ENCODE peak calls at places on chromosomes 7 and 10, in five cellular contexts. N is keratinocyte, H is kidney, S is HAP-1, B is HCT116. M is an unnamed sample. For H3K4me1, the result is how much of the 10 kb centered on the place peaks cover.

GRCh38 chr10:115706482-115707076 is 566.4 kb downstream of the GFRA1 start:
- DNase-seq in S (peak), N (no peak), B (peak), H (no peak), M (peak)

GRCh38 chr7:111486472-111487142 is 75.7 kb downstream of the IMMP2L start:
- DNase-seq in S (peak), H (no peak), N (no peak), B (peak), M (peak)

GRCh38 chr10:24468281-24468751 is 255.4 kb downstream of the ARHGAP21 start:
- DNase-seq in H (no peak), S (no peak), B (no peak), N (no peak), M (no peak)

GRCh38 chr7:155863721-155864151 is 51.5 kb upstream of the SHH start:
- DNase-seq in N (no peak), S (no peak), B (no peak), H (no peak), M (no peak)

GRCh38 chr7:17301491-17302101 is 3.1 kb downstream of the AHR start:
- DNase-seq in H (no peak), S (peak), N (no peak), B (no peak), M (no peak)

GRCh38 chr7:97555845-97556431 is 175.9 kb upstream of the TAC1 start:
- DNase-seq in S (no peak), H (no peak), N (no peak), B (no peak), M (no peak)

GRCh38 chr7:98348726-98349474 is 52.0 kb downstream of the BAIAP2L1 start:
- DNase-seq in H (no peak), S (no peak), N (no peak), B (no peak), M (no peak)

GRCh38 chr7:122764020-122764419 is 61.3 kb upstream of the RNF148 start:
- DNase-seq in B (no peak), H (no peak), N (no peak), S (no peak), M (no peak)

GRCh38 chr7:141045842-141046630 is 27.8 kb upstream of the TMEM178B start:
- DNase-seq in S (no peak), H (no peak), B (no peak), N (no peak), M (no peak)

GRCh38 chr7:12623885-12624498 is 53.5 kb downstream of the SCIN start:
- DNase-seq in S (peak), B (peak), N (no peak), H (no peak), M (peak)

GRCh38 chr7:100957832-100958421 is 8.6 kb downstream of the MUC3A start:
- DNase-seq in S (no peak), H (no peak), N (no peak), B (no peak), M (no peak)

GRCh38 chr10:114172241-114172640 is 1.8 kb downstream of the CCDC186 start:
- DNase-seq in N (no peak), B (no peak), S (peak), H (no peak), M (no peak)

GRCh38 chr7:22356855-22357310 is at the start of gene RAPGEF5:
- DNase-seq in H (peak), N (no peak), S (no peak), B (peak), M (no peak)

GRCh38 chr7:2864204-2864985 is 20.3 kb upstream of the GNA12 start:
- DNase-seq in H (no peak), N (no peak), S (no peak), B (no peak), M (no peak)

GRCh38 chr7:149239345-149240143 is at the start of gene ZNF212:
- DNase-seq in S (peak), H (peak), B (peak), N (no peak), M (peak)

GRCh38 chr7:15130666-15131541 is 228.4 kb upstream of the DGKB start:
- DNase-seq in S (no peak), N (peak), B (no peak), H (no peak), M (no peak)

GRCh38 chr7:28882896-28883470 is 75.1 kb downstream of the TRIL start:
- DNase-seq in S (no peak), N (no peak), B (no peak), H (no peak), M (no peak)

GRCh38 chr7:17645500-17645899 is 294.8 kb downstream of the SNX13 start:
- DNase-seq in B (no peak), N (no peak), S (no peak), H (no peak), M (no peak)

GRCh38 chr10:94225589-94225988 is 137.2 kb downstream of the NOC3L start:
- DNase-seq in H (no peak), B (no peak), N (no peak), S (no peak), M (no peak)

GRCh38 chr10:17847586-17848296 is 38.6 kb downstream of the MRC1 start:
- DNase-seq in H (no peak), B (no peak), N (no peak), S (peak), M (no peak)

GRCh38 chr7:34844936-34845665 is 187.1 kb downstream of the NPSR1 start:
- DNase-seq in H (no peak), S (no peak), N (no peak), B (no peak), M (peak)

GRCh38 chr10:98694863-98695262 is 248.1 kb upstream of the HPS1 start:
- DNase-seq in N (no peak), S (no peak), H (no peak), B (no peak), M (no peak)

GRCh38 chr10:84543077-84543476 is 214.7 kb downstream of the CCSER2 start:
- DNase-seq in N (no peak), H (no peak), B (no peak), S (peak), M (no peak)

GRCh38 chr7:39431242-39431641 is 135.0 kb upstream of the YAE1 start:
- DNase-seq in B (no peak), S (no peak), H (no peak), N (no peak), M (no peak)

GRCh38 chr10:91034494-91035157 is 113.7 kb upstream of the ANKRD1 start:
- DNase-seq in S (peak), N (no peak), H (peak), B (no peak), M (no peak)

GRCh38 chr10:128009768-128010167 is 102.9 kb downstream of the PTPRE start:
- DNase-seq in N (no peak), B (no peak), S (no peak), H (no peak), M (no peak)

GRCh38 chr7:135194494-135195095 is 16.7 kb downstream of the WDR91 start:
- DNase-seq in B (no peak), H (no peak), S (no peak), N (no peak), M (no peak)
- H3K4me1 ChIP-seq in B (under half), H (under half), S (under half), N (under half), M (under half)

GRCh38 chr7:106776618-106777347 is 88.3 kb upstream of the PIK3CG start:
- DNase-seq in B (no peak), H (no peak), N (no peak), S (no peak), M (no peak)

GRCh38 chr7:106774768-106775551 is 90.1 kb upstream of the PIK3CG start:
- DNase-seq in B (peak), S (no peak), N (no peak), H (no peak), M (no peak)

GRCh38 chr7:106777666-106778299 is 87.3 kb upstream of the PIK3CG start:
- DNase-seq in S (no peak), N (no peak), B (no peak), H (no peak), M (no peak)

GRCh38 chr7:106775552-106775936 is 89.5 kb upstream of the PIK3CG start:
- DNase-seq in S (no peak), B (peak), H (no peak), N (no peak), M (no peak)

GRCh38 chr7:106775975-106776607 is 89.0 kb upstream of the PIK3CG start:
- DNase-seq in S (no peak), H (no peak), B (no peak), N (no peak), M (no peak)
- H3K4me1 ChIP-seq in S (under half), H (under half), B (half or more), N (under half), M (under half)

GRCh38 chr10:63434866-63435854 is 30.6 kb downstream of the JMJD1C start:
- DNase-seq in N (no peak), B (no peak), S (peak), H (no peak), M (no peak)

GRCh38 chr10:63436225-63436624 is 29.6 kb downstream of the JMJD1C start:
- DNase-seq in H (no peak), B (no peak), N (no peak), S (peak), M (no peak)

GRCh38 chr10:63439607-63440006 is 26.2 kb downstream of the JMJD1C start:
- DNase-seq in N (no peak), H (no peak), B (no peak), S (no peak), M (no peak)

GRCh38 chr10:63438506-63439498 is 27.0 kb downstream of the JMJD1C start:
- DNase-seq in S (no peak), N (no peak), H (no peak), B (peak), M (no peak)

DNA sequence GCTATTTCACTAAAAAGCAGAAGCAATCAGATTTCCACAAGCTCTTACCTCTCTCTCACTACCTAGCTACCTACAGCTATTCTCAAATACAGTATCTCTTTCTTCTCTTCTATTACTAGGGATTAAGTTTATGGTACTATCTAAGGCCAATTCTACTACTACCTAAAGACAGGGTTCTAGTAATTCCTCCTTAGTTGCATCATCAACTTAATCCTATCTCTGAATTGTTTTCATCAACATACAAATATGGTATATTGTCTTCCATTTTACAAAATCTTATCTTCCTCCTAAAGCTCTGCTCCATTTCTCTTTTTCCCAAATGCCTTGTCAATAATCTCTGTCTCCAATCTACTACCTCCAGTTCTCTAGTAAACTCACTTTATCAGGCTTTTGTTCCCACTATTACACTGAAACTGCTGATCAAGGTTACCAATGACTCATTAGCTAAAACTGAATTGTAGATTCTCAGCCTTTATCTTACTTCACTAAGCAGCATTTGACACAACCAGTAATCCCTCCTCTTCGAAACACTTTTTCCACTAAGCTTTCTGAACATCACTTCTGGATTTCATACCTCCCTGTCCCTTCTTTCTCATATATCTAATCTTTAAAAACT is 28.3 kb downstream of the JMJD1C start:
- DNase-seq in S (no peak), B (no peak), H (no peak), N (no peak), M (no peak)
- H3K4me1 ChIP-seq in S (under half), B (half or more), H (under half), N (under half), M (under half)

DNA sequence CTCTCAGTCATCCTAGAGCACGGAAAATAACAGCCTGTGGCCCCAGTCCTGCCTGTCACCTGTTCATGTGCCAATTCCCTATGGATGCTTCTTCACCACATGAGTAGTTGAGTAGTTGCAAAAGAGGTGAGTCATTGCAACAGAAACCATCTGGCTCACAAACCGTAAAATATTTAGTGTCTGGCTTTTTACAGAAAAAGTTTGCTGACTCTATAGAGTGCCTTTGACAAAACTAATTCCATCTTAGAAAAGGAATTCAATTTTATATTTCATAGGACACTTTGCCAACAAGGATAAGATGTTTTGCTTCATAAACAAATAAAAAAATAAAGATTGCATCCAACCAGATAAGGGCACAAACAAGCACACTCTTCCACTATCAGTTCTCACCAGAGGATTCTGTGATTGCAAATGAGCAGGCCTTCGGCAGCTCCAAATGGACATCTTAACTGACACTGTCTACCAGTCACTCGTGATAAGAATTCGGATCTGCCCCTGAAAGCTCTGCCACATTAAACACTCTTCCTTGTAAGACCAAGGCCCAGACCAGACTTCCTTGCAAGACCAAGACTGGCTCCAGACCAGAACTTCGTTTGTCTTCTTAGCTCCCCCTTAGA is 242.7 kb upstream of the SEMA3C start:
- DNase-seq in N (no peak), B (peak), S (no peak), H (no peak), M (no peak)
- H3K4me1 ChIP-seq in N (under half), B (under half), S (under half), H (under half), M (under half)

GRCh38 chr7:48091506-48092433 is 2.7 kb downstream of the UPP1 start:
- DNase-seq in N (no peak), B (no peak), S (no peak), H (no peak), M (no peak)
- H3K4me1 ChIP-seq in N (half or more), B (half or more), S (under half), H (under half), M (under half)

GRCh38 chr7:36601596-36601995 is 122.7 kb downstream of the AOAH start:
- DNase-seq in H (no peak), B (no peak), N (no peak), S (no peak), M (no peak)
- H3K4me1 ChIP-seq in H (under half), B (under half), N (under half), S (under half), M (under half)

M was measured in NT2/D1.